ENCODE peak calls at places on chromosome 21, in nine cellular contexts. I, E, W, P, G, O, M, U and V are unnamed samples.

GRCh38 chr21:29287383-29287782 is 11.3 kb upstream of the BACH1 start:
- DNase-seq in E (peak; percentile 31), I (no peak), O (no peak), P (no peak), U (no peak), G (peak; percentile 52), M (peak; percentile 37), W (no peak), V (peak; percentile 86)

GRCh38 chr21:22201669-22202068 is 1203.5 kb downstream of the NCAM2 start:
- DNase-seq in U (no peak), I (no peak), G (no peak), W (no peak), P (no peak), O (no peak), M (no peak), E (no peak), V (no peak)

GRCh38 chr21:45979141-45979631 is 2.4 kb upstream of the COL6A1 start:
- DNase-seq in O (no peak), G (no peak), U (peak; percentile 29), P (no peak), E (no peak), W (peak; percentile 49), M (no peak), I (no peak), V (peak; percentile 44)

GRCh38 chr21:21816778-21817177 is 818.6 kb downstream of the NCAM2 start:
- DNase-seq in W (no peak), I (no peak), U (no peak), M (no peak), E (no peak), G (no peak), O (no peak), P (no peak), V (no peak)

GRCh38 chr21:31172328-31172727 is 134.1 kb upstream of the KRTAP19-8 start:
- DNase-seq in I (no peak), M (no peak), G (no peak), E (no peak), U (peak; percentile 70), P (no peak), W (no peak), O (no peak), V (no peak)

GRCh38 chr21:16195476-16195875 is 465.7 kb downstream of the USP25 start:
- DNase-seq in O (no peak), M (peak; percentile 66), P (no peak), G (peak; percentile 70), I (no peak), E (peak; percentile 85), W (no peak), U (no peak), V (peak; percentile 88)

GRCh38 chr21:44872266-44872567 is 1.3 kb downstream of the PTTG1IP start:
- DNase-seq in G (no peak), P (no peak), W (no peak), O (no peak), M (no peak), I (no peak), U (peak; percentile 39), E (no peak), V (no peak)

GRCh38 chr21:31760931-31761330 is 29.0 kb upstream of the SCAF4 start:
- DNase-seq in W (no peak), O (no peak), I (no peak), U (no peak), M (no peak), E (no peak), P (no peak), G (no peak), V (no peak)

GRCh38 chr21:39373634-39374033 is 24.7 kb upstream of the HMGN1 start:
- DNase-seq in E (peak; percentile 46), P (no peak), U (peak; percentile 66), M (peak; percentile 53), G (peak; percentile 47), I (no peak), O (no peak), W (no peak), V (peak; percentile 80)

GRCh38 chr21:29302340-29302991 is 3.7 kb downstream of the BACH1 start:
- DNase-seq in M (no peak), U (no peak), E (peak; percentile 20), G (peak; percentile 34), P (no peak), O (no peak), W (no peak), I (no peak), V (peak; percentile 44)

GRCh38 chr21:31201144-31201543 is 142.9 kb downstream of the TIAM1 start:
- DNase-seq in U (no peak), M (peak; percentile 52), E (no peak), I (no peak), O (no peak), G (no peak), W (no peak), P (no peak), V (peak; percentile 23)

GRCh38 chr21:29190920-29191319 is 60.5 kb downstream of the MAP3K7CL start:
- DNase-seq in P (no peak), M (peak; percentile 78), G (peak; percentile 58), E (peak; percentile 47), W (peak; percentile 63), U (no peak), O (no peak), I (no peak), V (peak; percentile 95)

GRCh38 chr21:18801468-18801867 is 397.9 kb upstream of the TMPRSS15 start:
- DNase-seq in G (no peak), W (no peak), U (peak; percentile 36), I (no peak), O (no peak), M (peak; percentile 30), P (peak; percentile 8), E (no peak), V (peak; percentile 51)

GRCh38 chr21:45076245-45076661 is 1.9 kb downstream of the ADARB1 start:
- DNase-seq in I (no peak), U (peak; percentile 32), W (no peak), O (no peak), E (no peak), M (peak; percentile 22), P (peak; percentile 41), G (peak; percentile 68), V (peak; percentile 45)

GRCh38 chr21:32727728-32728454 is at the start of gene SYNJ1:
- DNase-seq in U (peak; percentile 97), O (peak; percentile 97), I (peak; percentile 95), M (peak; percentile 97), P (peak; percentile 95), G (peak; percentile 91), E (peak; percentile 88), W (peak; percentile 98), V (peak; percentile 96)

DNA sequence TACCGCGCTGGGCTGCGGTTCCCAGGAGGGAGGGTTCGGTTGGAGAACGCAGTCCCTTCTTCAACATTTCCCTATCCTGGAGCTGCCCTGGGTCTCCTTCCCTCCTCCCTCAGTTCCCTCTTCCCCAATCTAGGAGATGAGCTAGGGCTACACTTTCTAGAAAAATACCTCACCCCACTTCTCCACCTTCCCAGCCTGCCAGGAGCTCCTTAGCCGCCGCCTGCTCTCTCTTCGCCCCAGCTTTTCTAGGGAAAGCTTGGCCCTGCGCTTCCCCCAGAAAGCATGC is 484 bp upstream of the ADAMTS1 start:
- DNase-seq in W (no peak), U (no peak), O (no peak), E (no peak), G (no peak), I (no peak), P (no peak), M (no peak), V (peak; percentile 26)
- H3K4me3 ChIP-seq in W (peak overlapping the region; percentile 90), U (peak overlapping the region; percentile 64), O (no peak overlapping the region), E (peak overlapping the region; percentile 99), G (peak overlapping the region; percentile 97), I (peak overlapping the region; percentile 88), P (peak overlapping the region; percentile 85), M (peak overlapping the region; percentile 79), V (peak overlapping the region; percentile 72)

GRCh38 chr21:33976980-33977720 is 61.5 kb upstream of the ATP5PO start:
- DNase-seq in P (no peak), I (no peak), M (no peak), U (no peak), E (peak; percentile 30), O (no peak), G (no peak), W (no peak), V (peak; percentile 30)

GRCh38 chr21:33976082-33976979 is 60.7 kb upstream of the ATP5PO start:
- DNase-seq in O (no peak), U (peak; percentile 39), E (peak; percentile 95), I (peak; percentile 34), M (peak; percentile 77), P (peak; percentile 68), W (no peak), G (peak; percentile 94), V (peak; percentile 92)

GRCh38 chr21:33977721-33978369 is 62.2 kb upstream of the ATP5PO start:
- DNase-seq in U (no peak), G (no peak), M (no peak), O (no peak), W (no peak), I (no peak), P (no peak), E (no peak), V (no peak)

GRCh38 chr21:33974513-33975468 is 59.2 kb upstream of the ATP5PO start:
- DNase-seq in M (no peak), O (no peak), U (no peak), E (no peak), W (no peak), I (no peak), P (no peak), G (no peak), V (no peak)

GRCh38 chr21:33975548-33976081 is 60.0 kb upstream of the ATP5PO start:
- DNase-seq in G (peak; percentile 43), W (no peak), U (peak; percentile 26), I (no peak), M (no peak), E (peak; percentile 13), O (no peak), P (peak; percentile 8), V (no peak)
- H3K4me3 ChIP-seq in G (no peak overlapping the region), W (no peak overlapping the region), U (no peak overlapping the region), I (peak overlapping the region; percentile 10), M (peak overlapping the region; percentile 30), E (no peak overlapping the region), O (no peak overlapping the region), P (peak overlapping the region; percentile 48), V (no peak overlapping the region)

DNA sequence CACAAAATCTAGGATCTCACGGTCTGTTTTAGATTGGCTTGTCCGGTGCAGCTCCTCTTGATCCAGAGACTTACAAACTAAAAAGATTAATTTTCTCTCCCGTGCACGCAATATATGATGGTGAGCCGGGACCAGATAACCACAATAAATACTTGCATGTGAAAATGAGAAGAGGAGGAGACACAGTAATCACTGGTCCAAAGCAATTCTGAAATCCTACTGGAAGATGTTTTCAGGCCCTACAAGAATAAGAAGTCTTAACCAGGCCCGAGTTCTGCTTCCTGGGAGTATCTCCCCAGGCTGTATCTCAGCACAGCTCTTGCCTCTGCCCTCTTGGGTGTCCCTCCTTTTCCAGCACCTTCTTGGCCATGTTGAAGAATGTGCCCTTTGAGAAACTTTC is 1.0 kb upstream of the WDR4 start:
- DNase-seq in M (no peak), E (no peak), P (no peak), U (no peak), G (no peak), W (no peak), I (no peak), O (no peak), V (no peak)
- H3K4me3 ChIP-seq in M (peak overlapping the region; percentile 99), E (peak overlapping the region; percentile 93), P (peak overlapping the region; percentile 90), U (no peak overlapping the region), G (peak overlapping the region; percentile 67), W (peak overlapping the region; percentile 95), I (peak overlapping the region; percentile 99), O (no peak overlapping the region), V (peak overlapping the region; percentile 99)

GRCh38 chr21:20662523-20662922 is 335.7 kb upstream of the NCAM2 start:
- DNase-seq in G (no peak), P (no peak), I (no peak), U (peak; percentile 21), E (no peak), O (no peak), W (no peak), M (no peak), V (no peak)

GRCh38 chr21:20661745-20662470 is 336.3 kb upstream of the NCAM2 start:
- DNase-seq in M (no peak), O (no peak), U (peak; percentile 53), E (no peak), W (no peak), P (no peak), G (no peak), I (no peak), V (peak; percentile 35)

GRCh38 chr21:20661221-20661620 is 337.0 kb upstream of the NCAM2 start:
- DNase-seq in O (no peak), P (no peak), G (no peak), I (no peak), W (no peak), E (no peak), U (no peak), M (no peak), V (no peak)
- H3K4me3 ChIP-seq in O (no peak overlapping the region), P (no peak overlapping the region), G (no peak overlapping the region), I (no peak overlapping the region), W (no peak overlapping the region), E (no peak overlapping the region), U (no peak overlapping the region), M (no peak overlapping the region), V (no peak overlapping the region)